ENCODE peak calls at places on chromosomes 4 and X, in four cellular contexts. R is K562, L is A549, U is GM12878. M is an unnamed sample.

GRCh38 chr4:112185740-112186670 is 40.8 kb downstream of the FAM241A start:
- DNase-seq in R (no peak), L (no peak), U (no peak), M (no peak)

GRCh38 chr4:8585721-8586161 is 5.5 kb downstream of the GPR78 start:
- DNase-seq in R (no peak), L (no peak), U (no peak), M (no peak)

GRCh38 chrX:44872319-44872816 is 620 bp upstream of the KDM6A start:
- DNase-seq in R (peak; percentile 30), L (no peak), U (no peak), M (no peak)

GRCh38 chrX:7515681-7516413 is 327.1 kb upstream of the VCX start:
- DNase-seq in R (no peak), L (no peak), U (no peak), M (no peak)

GRCh38 chr4:10157478-10158354 is 41.1 kb upstream of the WDR1 start:
- DNase-seq in R (peak; percentile 81), L (peak; percentile 67), U (peak; percentile 9), M (peak; percentile 55)

GRCh38 chr4:54484361-54484760 is 173.4 kb upstream of the KIT start:
- DNase-seq in R (no peak), L (no peak), U (no peak), M (no peak)

GRCh38 chrX:48471504-48471903 is 1.4 kb upstream of the SLC38A5 start:
- DNase-seq in R (no peak), L (no peak), U (no peak), M (no peak)

GRCh38 chr4:153223418-153223792 is 19.2 kb downstream of the TRIM2 start:
- DNase-seq in R (no peak), L (no peak), U (no peak), M (no peak)

GRCh38 chr4:123553733-123554132 is 157.1 kb downstream of the SPRY1 start:
- DNase-seq in R (no peak), L (peak; percentile 10), U (no peak), M (peak; percentile 58)

GRCh38 chr4:114302472-114302871 is 296.1 kb upstream of the UGT8 start:
- DNase-seq in R (no peak), L (no peak), U (no peak), M (no peak)

GRCh38 chrX:99301990-99302389 is 1108.1 kb downstream of the PCDH19 start:
- DNase-seq in R (no peak), L (peak; percentile 19), U (no peak), M (peak; percentile 5)

GRCh38 chrX:125108926-125109325 is 210.7 kb upstream of the TEX13C start:
- DNase-seq in R (no peak), L (no peak), U (no peak), M (no peak)

GRCh38 chr4:71783972-71784371 is at the start of gene GC:
- DNase-seq in R (no peak), L (no peak), U (no peak), M (no peak)

GRCh38 chrX:110418220-110418856 is 59.7 kb downstream of the RTL9 start:
- DNase-seq in R (peak; percentile 59), L (peak; percentile 49), U (no peak), M (no peak)

GRCh38 chr4:114272226-114272625 is 292.8 kb upstream of the ARSJ start:
- DNase-seq in R (no peak), L (peak; percentile 76), U (no peak), M (no peak)

GRCh38 chr4:176302283-176303275 is 17.2 kb upstream of the SPCS3 start:
- DNase-seq in R (no peak), L (peak; percentile 76), U (no peak), M (no peak)

GRCh38 chrX:119423631-119424030 is 24.5 kb downstream of the SLC25A43 start:
- DNase-seq in R (no peak), L (no peak), U (no peak), M (no peak)

DNA sequence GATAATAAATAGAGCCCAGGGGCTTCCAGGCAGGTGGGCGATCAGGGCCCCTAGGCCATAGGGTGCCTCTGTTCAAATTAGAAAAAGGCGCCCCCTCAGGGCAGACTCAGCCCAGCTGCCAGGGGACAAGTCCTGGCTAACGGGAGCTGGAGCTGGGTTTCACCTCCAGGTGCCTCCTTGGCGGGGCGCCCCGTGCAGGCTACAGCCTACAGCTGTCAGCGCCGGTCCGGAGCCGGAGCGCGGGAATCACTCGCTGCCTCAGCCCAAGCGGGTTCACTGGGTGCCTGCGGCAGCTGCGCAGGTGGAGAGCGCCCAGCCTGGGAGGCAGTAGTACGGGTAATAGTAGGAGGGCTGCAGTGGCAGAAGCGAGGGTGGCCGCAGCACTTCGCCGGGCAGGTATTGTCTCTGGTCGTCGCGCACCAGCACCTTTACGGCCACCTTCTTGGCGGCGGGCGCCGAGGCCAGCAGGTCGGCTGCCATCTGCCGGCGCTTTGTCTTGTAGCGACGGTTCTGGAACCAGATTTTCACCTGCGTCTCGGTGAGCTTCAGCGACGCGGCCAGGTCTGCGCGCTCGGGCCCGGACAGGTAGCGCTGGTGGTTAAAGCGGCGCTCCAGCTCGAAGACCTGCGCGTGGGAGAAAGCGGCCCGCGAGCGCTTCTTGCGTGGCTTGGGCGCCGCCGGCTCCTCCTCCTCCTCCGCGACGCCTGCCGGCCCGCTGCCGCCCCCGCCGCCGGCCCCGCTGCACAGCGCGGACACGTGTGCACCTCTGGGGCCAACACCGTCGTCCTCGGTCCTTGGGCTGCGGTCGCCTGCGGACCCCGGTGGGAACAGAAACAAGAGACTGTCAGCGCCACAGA is 2.4 kb downstream of the NKX3-2 start:
- DNase-seq in R (no peak), L (peak; percentile 38), U (no peak), M (no peak)
- H3K4me3 ChIP-seq in R (no peak overlapping the region), L (no peak overlapping the region), U (peak overlapping the region; percentile 11), M (no peak overlapping the region)

DNA sequence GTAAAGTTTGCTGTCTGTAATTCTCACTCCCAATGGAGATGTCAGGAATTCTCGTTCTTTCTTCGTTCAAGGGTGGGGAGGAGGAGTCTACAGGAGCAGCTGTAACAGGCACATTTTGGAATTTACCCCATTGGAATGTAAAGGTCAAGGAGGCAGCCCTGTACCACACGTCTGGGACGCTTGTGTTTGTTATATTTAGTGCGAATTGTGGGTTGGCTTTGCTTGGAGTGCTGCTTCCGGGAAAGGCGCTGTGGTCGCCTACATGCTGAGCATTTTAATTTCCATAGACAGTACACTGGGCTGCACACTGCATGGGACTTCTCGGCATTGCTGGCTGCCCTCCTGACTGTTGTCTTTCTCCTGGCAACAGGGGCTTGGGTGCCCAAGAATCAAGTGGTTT is 12.8 kb downstream of the GYG2 start:
- DNase-seq in R (no peak), L (no peak), U (no peak), M (no peak)
- TF ChIP-seq POLR2AphosphoS2 in R (no peak), L (no peak), U (no peak), M (no peak)

GRCh38 chrX:154018518-154019060 is 1.1 kb downstream of the IRAK1 start:
- DNase-seq in R (no peak), L (no peak), U (no peak), M (no peak)

GRCh38 chrX:154016366-154017076 is 3.2 kb downstream of the IRAK1 start:
- DNase-seq in R (no peak), L (no peak), U (no peak), M (no peak)

GRCh38 chrX:154019633-154020499 is at the start of gene IRAK1:
- DNase-seq in R (peak; percentile 86), L (peak; percentile 60), U (no peak), M (no peak)

GRCh38 chrX:154019061-154019621 is 561 bp downstream of the IRAK1 start:
- DNase-seq in R (peak; percentile 29), L (no peak), U (no peak), M (no peak)

DNA sequence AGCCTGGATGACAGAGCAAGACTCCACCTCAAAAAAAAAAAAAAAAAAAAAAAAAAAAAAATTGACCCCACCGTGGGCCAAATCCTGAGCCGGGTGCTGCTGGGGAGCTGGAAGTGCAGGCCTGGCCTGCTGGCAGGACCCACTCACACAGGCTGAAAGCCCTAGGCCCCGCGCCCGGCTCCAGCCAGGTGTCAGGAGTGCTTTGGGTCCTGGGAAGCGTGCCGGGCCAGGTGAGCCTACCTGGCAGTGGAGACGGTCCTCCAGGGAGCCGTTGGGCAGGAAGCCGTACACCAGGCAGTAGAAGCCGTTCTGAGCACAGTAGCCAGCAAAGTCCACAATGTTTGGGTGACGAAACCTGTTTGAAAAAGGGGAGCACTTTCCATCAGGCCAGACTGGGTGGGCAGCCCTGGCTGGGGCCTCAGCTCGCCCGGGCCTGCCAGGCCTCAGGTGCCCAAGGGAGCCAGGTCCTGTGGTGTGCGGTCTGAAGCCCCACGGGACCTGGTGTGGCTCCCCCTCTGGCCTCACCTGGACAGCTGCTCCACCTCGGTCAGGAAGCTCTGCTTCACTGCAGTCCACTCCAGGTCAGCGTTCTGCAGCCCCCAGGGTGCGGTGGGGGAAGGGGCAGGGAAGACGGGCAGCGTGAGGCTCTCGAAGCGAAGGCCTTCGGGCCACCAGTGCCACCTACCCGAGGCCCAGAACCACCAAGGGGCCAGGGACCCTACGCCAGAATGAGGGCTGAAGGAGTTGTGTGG is 1.8 kb downstream of the IRAK1 start:
- DNase-seq in R (no peak), L (no peak), U (no peak), M (no peak)
- H3K4me3 ChIP-seq in R (peak overlapping the region; percentile 81), L (peak overlapping the region; percentile 63), U (peak overlapping the region; percentile 85), M (peak overlapping the region; percentile 71)

GRCh38 chr4:86117781-86118302 is 242.0 kb downstream of the MAPK10 start:
- DNase-seq in R (no peak), L (peak; percentile 67), U (no peak), M (no peak)
- TF ChIP-seq POLR2AphosphoS2 in R (no peak), L (no peak), U (no peak), M (no peak)

DNA sequence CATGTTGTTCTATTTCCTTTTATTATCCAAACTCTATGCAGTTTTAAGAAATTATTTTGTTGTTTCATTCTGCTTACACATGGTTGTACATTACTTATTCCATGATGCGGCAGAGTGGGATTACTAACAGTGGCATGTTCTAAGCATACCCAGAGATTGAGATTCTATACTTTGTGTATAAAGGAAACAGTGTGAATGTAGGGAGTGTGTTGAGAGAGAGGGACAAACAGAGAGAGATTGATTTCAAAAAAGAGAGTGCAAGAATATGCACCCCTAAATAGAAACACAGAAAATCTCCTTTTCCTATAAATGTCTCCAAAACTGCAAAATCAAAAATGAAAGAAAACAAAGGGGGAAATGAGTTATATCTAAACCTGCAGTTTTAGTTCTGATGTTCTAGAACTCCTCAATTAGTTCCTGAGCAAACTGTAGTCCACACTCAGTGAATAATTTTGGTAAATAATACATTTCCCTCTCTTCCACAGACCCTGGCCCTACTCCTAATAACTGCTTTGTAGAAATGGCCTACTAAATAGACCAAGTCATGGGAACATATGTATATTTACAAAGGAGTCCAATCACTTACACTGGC is 31.0 kb downstream of the SLC9B1 start:
- DNase-seq in R (no peak), L (no peak), U (no peak), M (no peak)
- H3K4me3 ChIP-seq in R (no peak overlapping the region), L (no peak overlapping the region), U (no peak overlapping the region), M (no peak overlapping the region)

GRCh38 chr4:86403575-86403974 is 43.7 kb upstream of the MAPK10 start:
- DNase-seq in R (no peak), L (no peak), U (no peak), M (no peak)
- TF ChIP-seq POLR2AphosphoS2 in R (no peak), L (no peak), U (no peak), M (no peak)

DNA sequence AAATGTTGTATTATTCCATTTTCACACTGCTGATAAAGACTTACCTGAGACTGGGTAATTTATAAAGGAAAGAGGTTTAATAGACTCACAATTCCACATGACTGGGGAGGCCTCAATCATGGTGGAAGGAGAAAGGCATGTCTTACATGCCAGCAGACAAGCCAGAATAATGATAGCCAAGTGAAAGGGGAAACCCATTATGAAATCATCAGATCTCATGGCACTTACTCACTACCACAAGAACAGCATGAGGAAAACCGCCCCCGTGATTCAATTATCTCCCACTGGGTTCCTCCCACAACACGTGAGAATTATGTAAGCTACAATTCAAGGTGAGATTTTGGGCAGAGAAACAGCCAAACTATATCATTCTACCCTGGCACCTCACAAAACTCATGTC is 2535.1 kb downstream of the ARAP2 start:
- DNase-seq in R (no peak), L (no peak), U (no peak), M (no peak)
- H3K4me3 ChIP-seq in R (no peak overlapping the region), L (no peak overlapping the region), U (no peak overlapping the region), M (no peak overlapping the region)

M was measured in HepG2.